ENCODE peak calls at places on chromosome 20, in six cellular contexts. Z is Panc1, O is endothelial cell of umbilical vein, G is fibroblast of the aortic adventitia, F is astrocyte of the cerebellum, R is ovary. Y is an unnamed sample.

GRCh38 chr20:2430538-2430937 is 40.1 kb downstream of the SNRPB start:
- DNase-seq in Z (no peak), O (no peak), G (no peak), F (no peak), R (no peak), Y (no peak)

GRCh38 chr20:16607364-16608264 is 34.4 kb upstream of the KIF16B start:
- DNase-seq in Z (no peak), O (no peak), G (no peak), F (no peak), R (no peak), Y (no peak)

GRCh38 chr20:45796336-45797070 is 4.7 kb downstream of the DNTTIP1 start:
- DNase-seq in Z (no peak), O (no peak), G (no peak), F (no peak), R (no peak), Y (no peak)

GRCh38 chr20:61955668-61956395 is 109.8 kb downstream of the TAF4 start:
- DNase-seq in Z (no peak), O (no peak), G (no peak), F (no peak), R (no peak), Y (no peak)

GRCh38 chr20:52552181-52552872 is 360.7 kb upstream of the ZFP64 start:
- DNase-seq in Z (no peak), O (no peak), G (peak), F (no peak), R (no peak), Y (no peak)

GRCh38 chr20:58251979-58252591 is 23.6 kb upstream of the ANKRD60 start:
- DNase-seq in Z (peak), O (peak), G (peak), F (peak), R (no peak), Y (no peak)

GRCh38 chr20:20084296-20084752 is 32.0 kb downstream of the CFAP61 start:
- DNase-seq in Z (no peak), O (no peak), G (no peak), F (no peak), R (no peak), Y (peak)

GRCh38 chr20:11132819-11133341 is 459.1 kb upstream of the JAG1 start:
- DNase-seq in Z (no peak), O (no peak), G (no peak), F (no peak), R (no peak), Y (no peak)

GRCh38 chr20:25318471-25319240 is 70.8 kb downstream of the PYGB start:
- DNase-seq in Z (no peak), O (no peak), G (no peak), F (no peak), R (no peak), Y (no peak)

GRCh38 chr20:16017656-16018055 is 555.6 kb downstream of the KIF16B start:
- DNase-seq in Z (no peak), O (no peak), G (no peak), F (no peak), R (no peak), Y (no peak)

GRCh38 chr20:51861726-51862466 is 59.6 kb upstream of the SALL4 start:
- DNase-seq in Z (no peak), O (no peak), G (no peak), F (no peak), R (no peak), Y (no peak)

GRCh38 chr20:45096781-45097180 is 4.1 kb downstream of the KCNS1 start:
- DNase-seq in Z (no peak), O (no peak), G (no peak), F (no peak), R (no peak), Y (peak)

GRCh38 chr20:41617059-41617921 is 887 bp downstream of the CHD6 start:
- DNase-seq in Z (no peak), O (peak), G (peak), F (no peak), R (peak), Y (peak)

GRCh38 chr20:39269031-39269461 is 306.9 kb downstream of the DHX35 start:
- DNase-seq in Z (peak), O (no peak), G (peak), F (no peak), R (peak), Y (peak)

GRCh38 chr20:23641936-23642751 is 4.4 kb upstream of the CST3 start:
- DNase-seq in Z (no peak), O (peak), G (peak), F (no peak), R (no peak), Y (no peak)

GRCh38 chr20:17888044-17888443 is 80.5 kb downstream of the SNX5 start:
- DNase-seq in Z (no peak), O (no peak), G (no peak), F (no peak), R (no peak), Y (no peak)

GRCh38 chr20:2331092-2331491 is 35.3 kb downstream of the TGM3 start:
- DNase-seq in Z (no peak), O (no peak), G (no peak), F (no peak), R (no peak), Y (no peak)

GRCh38 chr20:52959125-52959524 is 13.0 kb upstream of the TSHZ2 start:
- DNase-seq in Z (no peak), O (no peak), G (no peak), F (no peak), R (no peak), Y (no peak)

GRCh38 chr20:54515788-54516324 is 40.5 kb downstream of the DOK5 start:
- DNase-seq in Z (no peak), O (no peak), G (peak), F (no peak), R (no peak), Y (no peak)

GRCh38 chr20:15930324-15931305 is 642.6 kb downstream of the KIF16B start:
- DNase-seq in Z (no peak), O (peak), G (no peak), F (peak), R (no peak), Y (no peak)

GRCh38 chr20:46013826-46014516 is 5.3 kb downstream of the MMP9 start:
- DNase-seq in Z (no peak), O (peak), G (peak), F (no peak), R (peak), Y (no peak)

GRCh38 chr20:49813305-49813974 is 812 bp downstream of the SLC9A8 start:
- DNase-seq in Z (no peak), O (peak), G (no peak), F (no peak), R (no peak), Y (no peak)

GRCh38 chr20:60823001-60823649 is 428.9 kb upstream of the CDH4 start:
- DNase-seq in Z (no peak), O (no peak), G (no peak), F (no peak), R (no peak), Y (no peak)

GRCh38 chr20:61939691-61940360 is 125.9 kb downstream of the TAF4 start:
- DNase-seq in Z (no peak), O (no peak), G (no peak), F (no peak), R (peak), Y (peak)

GRCh38 chr20:22511943-22512910 is 72.1 kb downstream of the FOXA2 start:
- DNase-seq in Z (no peak), O (peak), G (peak), F (no peak), R (no peak), Y (no peak)

GRCh38 chr20:15220009-15220656 is 882.7 kb upstream of the FLRT3 start:
- DNase-seq in Z (no peak), O (peak), G (no peak), F (no peak), R (no peak), Y (no peak)

GRCh38 chr20:44921447-44921846 is 11.6 kb downstream of the PABPC1L start:
- DNase-seq in Z (no peak), O (no peak), G (no peak), F (no peak), R (no peak), Y (no peak)

GRCh38 chr20:63044605-63045004 is 37.8 kb upstream of the BHLHE23 start:
- DNase-seq in Z (no peak), O (no peak), G (no peak), F (no peak), R (no peak), Y (no peak)

GRCh38 chr20:48338717-48339116 is 489.1 kb downstream of the PREX1 start:
- DNase-seq in Z (no peak), O (no peak), G (peak), F (peak), R (no peak), Y (no peak)
- H3K4me3 ChIP-seq in Z (no peak), O (no peak), G (peak), F (no peak), R (no peak), Y (no peak)

GRCh38 chr20:37838769-37839431 is 64.0 kb upstream of the VSTM2L start:
- DNase-seq in Z (no peak), O (no peak), G (no peak), F (no peak), R (no peak), Y (no peak)

GRCh38 chr20:37841389-37841788 is 61.5 kb upstream of the VSTM2L start:
- DNase-seq in Z (no peak), O (no peak), G (no peak), F (no peak), R (no peak), Y (no peak)

GRCh38 chr20:37845261-37845681 is 57.7 kb upstream of the VSTM2L start:
- DNase-seq in Z (no peak), O (no peak), G (no peak), F (no peak), R (no peak), Y (no peak)

GRCh38 chr20:37839432-37839827 is 63.5 kb upstream of the VSTM2L start:
- DNase-seq in Z (no peak), O (no peak), G (no peak), F (no peak), R (no peak), Y (no peak)

DNA sequence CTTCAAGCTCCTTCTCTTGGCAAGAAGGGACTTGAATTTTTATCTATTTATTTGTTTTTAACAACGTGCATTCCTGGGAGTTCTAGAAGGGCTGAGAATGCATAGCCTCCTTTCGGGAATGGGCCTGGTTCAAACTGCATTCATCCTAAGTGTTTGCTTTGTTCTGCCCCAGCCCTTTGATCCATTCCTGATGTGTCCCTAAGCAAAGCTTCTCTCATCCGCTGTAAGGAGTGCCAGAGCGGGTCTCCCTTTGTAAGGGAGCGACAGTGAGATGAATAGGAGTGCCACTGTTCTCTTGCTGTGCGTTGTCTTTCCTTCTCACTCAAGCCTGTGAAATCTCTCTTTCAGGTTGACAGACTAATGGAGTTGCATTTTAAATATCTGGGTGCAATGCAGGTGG is 60.9 kb upstream of the VSTM2L start:
- DNase-seq in Z (no peak), O (no peak), G (no peak), F (no peak), R (no peak), Y (no peak)
- TF ChIP-seq CTCF in Z (no peak), O (no peak), G (no peak), F (no peak), R (no peak), Y (no peak)

DNA sequence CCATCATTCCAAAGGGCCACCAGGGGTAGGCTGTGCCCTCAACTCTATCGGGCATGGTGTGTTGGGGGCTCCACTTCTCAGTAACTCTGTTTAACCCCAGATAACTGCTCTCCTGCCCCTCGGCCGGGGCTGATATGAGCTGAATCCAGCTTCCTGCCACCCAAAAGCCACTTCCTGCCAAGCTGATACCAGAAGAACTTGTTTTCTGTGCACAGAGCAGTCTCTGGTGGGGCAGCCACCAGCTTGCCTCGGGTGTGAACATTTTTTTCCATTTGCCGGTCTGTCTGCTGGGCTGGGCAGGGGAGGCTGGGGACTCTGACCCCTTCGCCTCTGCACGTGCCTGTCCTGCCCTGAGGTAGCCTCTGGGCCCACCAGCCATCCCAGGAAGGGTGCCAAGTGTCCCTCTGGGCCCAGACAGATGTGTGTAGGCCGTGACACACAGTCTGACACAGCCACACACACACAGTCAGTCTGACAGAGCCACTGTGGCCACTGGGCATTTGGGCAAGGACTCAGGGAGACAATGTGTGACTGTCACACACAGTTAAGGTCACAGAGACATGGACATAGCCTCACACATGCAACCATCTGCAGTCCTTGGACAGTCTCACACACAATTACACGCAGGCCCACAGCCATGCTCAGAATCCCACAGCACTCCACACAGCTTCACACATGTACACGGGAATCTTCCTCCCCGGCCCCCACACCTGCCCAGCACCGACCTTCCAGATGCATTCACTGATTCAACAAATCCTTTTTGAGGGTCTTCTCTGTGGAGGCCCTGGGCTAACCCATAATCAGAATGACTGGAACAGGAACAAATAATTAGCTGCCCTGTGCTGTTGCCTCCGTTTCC is 45.1 kb downstream of the NOL4L start:
- DNase-seq in Z (no peak), O (no peak), G (no peak), F (no peak), R (no peak), Y (no peak)
- H3K4me3 ChIP-seq in Z (no peak), O (no peak), G (no peak), F (no peak), R (no peak), Y (no peak)

GRCh38 chr20:56626367-56627121 is 2.6 kb upstream of the TFAP2C start:
- DNase-seq in Z (no peak), O (no peak), G (no peak), F (no peak), R (no peak), Y (no peak)
- TF ChIP-seq CTCF in Z (peak), O (peak), G (no peak), F (peak), R (no peak), Y (no peak)

GRCh38 chr20:47179267-47179666 is 177.2 kb downstream of the ZMYND8 start:
- DNase-seq in Z (no peak), O (no peak), G (no peak), F (no peak), R (no peak), Y (no peak)
- H3K4me3 ChIP-seq in Z (no peak), O (no peak), G (no peak), F (no peak), R (no peak), Y (no peak)